ENCODE peak calls at places on chromosomes 3 and 15, in seven cellular contexts. One of them, this sample, is unnamed.

GRCh38 chr3:72123908-72124441 is 339.0 kb upstream of the PROK2 start:
- DNase-seq in Panc1: peak; percentile 56
- DNase-seq in GM23338: no peak
- DNase-seq in vagina: peak; percentile 94
- DNase-seq in spleen: no peak
- DNase-seq in K562: peak; percentile 64
- DNase-seq in endothelial cell of umbilical vein: peak; percentile 89
- DNase-seq in this sample: peak; percentile 28

GRCh38 chr3:40780801-40781406 is 256.1 kb downstream of the ZNF621 start:
- DNase-seq in Panc1: no peak
- DNase-seq in spleen: no peak
- DNase-seq in endothelial cell of umbilical vein: peak; percentile 6
- DNase-seq in vagina: no peak
- DNase-seq in GM23338: no peak
- DNase-seq in K562: no peak
- DNase-seq in this sample: no peak

GRCh38 chr3:148147896-148148295 is 549.8 kb upstream of the AGTR1 start:
- DNase-seq in vagina: no peak
- DNase-seq in K562: no peak
- DNase-seq in endothelial cell of umbilical vein: no peak
- DNase-seq in Panc1: no peak
- DNase-seq in spleen: no peak
- DNase-seq in GM23338: no peak
- DNase-seq in this sample: no peak

GRCh38 chr15:43268111-43269105 is 1.7 kb upstream of the TGM5 start:
- DNase-seq in K562: peak; percentile 64
- DNase-seq in Panc1: no peak
- DNase-seq in GM23338: peak; percentile 77
- DNase-seq in spleen: no peak
- DNase-seq in vagina: peak; percentile 80
- DNase-seq in endothelial cell of umbilical vein: no peak
- DNase-seq in this sample: no peak

GRCh38 chr3:70476174-70476573 is 163.7 kb upstream of the MDFIC2 start:
- DNase-seq in Panc1: no peak
- DNase-seq in K562: no peak
- DNase-seq in vagina: no peak
- DNase-seq in spleen: no peak
- DNase-seq in GM23338: peak; percentile 43
- DNase-seq in endothelial cell of umbilical vein: no peak
- DNase-seq in this sample: no peak

GRCh38 chr3:122019493-122019892 is 2.6 kb downstream of the ILDR1 start:
- DNase-seq in GM23338: no peak
- DNase-seq in endothelial cell of umbilical vein: no peak
- DNase-seq in spleen: no peak
- DNase-seq in Panc1: no peak
- DNase-seq in vagina: no peak
- DNase-seq in K562: no peak
- DNase-seq in this sample: no peak

GRCh38 chr15:31811641-31812040 is 218.7 kb upstream of the CHRNA7 start:
- DNase-seq in Panc1: no peak
- DNase-seq in spleen: no peak
- DNase-seq in vagina: no peak
- DNase-seq in endothelial cell of umbilical vein: no peak
- DNase-seq in GM23338: no peak
- DNase-seq in K562: no peak
- DNase-seq in this sample: no peak

GRCh38 chr3:191790934-191791333 is 330.0 kb downstream of the PYDC2 start:
- DNase-seq in endothelial cell of umbilical vein: no peak
- DNase-seq in K562: no peak
- DNase-seq in Panc1: no peak
- DNase-seq in vagina: no peak
- DNase-seq in spleen: no peak
- DNase-seq in GM23338: no peak
- DNase-seq in this sample: no peak

GRCh38 chr15:72033285-72033684 is 84.7 kb downstream of the MYO9A start:
- DNase-seq in Panc1: no peak
- DNase-seq in K562: no peak
- DNase-seq in endothelial cell of umbilical vein: no peak
- DNase-seq in vagina: no peak
- DNase-seq in spleen: no peak
- DNase-seq in GM23338: no peak
- DNase-seq in this sample: no peak

GRCh38 chr3:181896605-181897004 is 184.9 kb downstream of the SOX2 start:
- DNase-seq in vagina: no peak
- DNase-seq in endothelial cell of umbilical vein: no peak
- DNase-seq in GM23338: no peak
- DNase-seq in K562: no peak
- DNase-seq in spleen: no peak
- DNase-seq in Panc1: no peak
- DNase-seq in this sample: no peak

GRCh38 chr3:62065985-62066693 is 307.2 kb downstream of the FEZF2 start:
- DNase-seq in spleen: no peak
- DNase-seq in endothelial cell of umbilical vein: no peak
- DNase-seq in GM23338: no peak
- DNase-seq in vagina: no peak
- DNase-seq in K562: no peak
- DNase-seq in Panc1: no peak
- DNase-seq in this sample: no peak

GRCh38 chr3:48503406-48504050 is 446 bp downstream of the SHISA5 start:
- DNase-seq in GM23338: peak; percentile 65
- DNase-seq in endothelial cell of umbilical vein: peak; percentile 46
- DNase-seq in vagina: no peak
- DNase-seq in Panc1: no peak
- DNase-seq in spleen: peak; percentile 82
- DNase-seq in K562: peak; percentile 64
- DNase-seq in this sample: peak; percentile 34

GRCh38 chr15:68578960-68579935 is at the start of gene CORO2B:
- DNase-seq in endothelial cell of umbilical vein: no peak
- DNase-seq in spleen: no peak
- DNase-seq in K562: no peak
- DNase-seq in GM23338: peak; percentile 80
- DNase-seq in Panc1: no peak
- DNase-seq in vagina: no peak
- DNase-seq in this sample: no peak

GRCh38 chr3:5476403-5476802 is 288.9 kb downstream of the EDEM1 start:
- DNase-seq in vagina: no peak
- DNase-seq in GM23338: no peak
- DNase-seq in spleen: no peak
- DNase-seq in K562: peak; percentile 21
- DNase-seq in endothelial cell of umbilical vein: no peak
- DNase-seq in Panc1: no peak
- DNase-seq in this sample: no peak

GRCh38 chr3:121545564-121546455 is at the start of gene POLQ:
- DNase-seq in Panc1: peak; percentile 68
- DNase-seq in spleen: peak; percentile 97
- DNase-seq in endothelial cell of umbilical vein: peak; percentile 91
- DNase-seq in vagina: peak; percentile 91
- DNase-seq in K562: peak; percentile 93
- DNase-seq in GM23338: peak; percentile 97
- DNase-seq in this sample: peak; percentile 92

GRCh38 chr15:52822475-52822874 is 32.3 kb upstream of the ONECUT1 start:
- DNase-seq in K562: no peak
- DNase-seq in vagina: no peak
- DNase-seq in spleen: no peak
- DNase-seq in Panc1: no peak
- DNase-seq in endothelial cell of umbilical vein: no peak
- DNase-seq in GM23338: no peak
- DNase-seq in this sample: no peak

GRCh38 chr3:38573606-38574005 is 75.9 kb downstream of the SCN5A start:
- DNase-seq in spleen: peak; percentile 38
- DNase-seq in endothelial cell of umbilical vein: no peak
- DNase-seq in vagina: peak; percentile 47
- DNase-seq in Panc1: no peak
- DNase-seq in GM23338: no peak
- DNase-seq in K562: no peak
- DNase-seq in this sample: no peak

GRCh38 chr3:169699070-169699469 is 35.6 kb upstream of the MECOM start:
- DNase-seq in spleen: no peak
- DNase-seq in vagina: no peak
- DNase-seq in GM23338: no peak
- DNase-seq in Panc1: no peak
- DNase-seq in K562: no peak
- DNase-seq in endothelial cell of umbilical vein: no peak
- DNase-seq in this sample: no peak

GRCh38 chr3:62586356-62586755 is 213.0 kb upstream of the FEZF2 start:
- DNase-seq in Panc1: no peak
- DNase-seq in spleen: no peak
- DNase-seq in endothelial cell of umbilical vein: no peak
- DNase-seq in K562: no peak
- DNase-seq in GM23338: no peak
- DNase-seq in vagina: no peak
- DNase-seq in this sample: no peak

GRCh38 chr3:52099006-52099405 is 42.6 kb upstream of the DUSP7 start:
- DNase-seq in endothelial cell of umbilical vein: no peak
- DNase-seq in Panc1: no peak
- DNase-seq in GM23338: no peak
- DNase-seq in spleen: peak; percentile 18
- DNase-seq in vagina: no peak
- DNase-seq in K562: no peak
- DNase-seq in this sample: no peak

GRCh38 chr3:167162083-167162482 is 218.0 kb downstream of the ZBBX start:
- DNase-seq in vagina: no peak
- DNase-seq in spleen: no peak
- DNase-seq in GM23338: no peak
- DNase-seq in endothelial cell of umbilical vein: no peak
- DNase-seq in K562: no peak
- DNase-seq in Panc1: no peak
- DNase-seq in this sample: no peak

GRCh38 chr3:61530355-61530754 is 31.0 kb upstream of the PTPRG start:
- DNase-seq in endothelial cell of umbilical vein: peak; percentile 51
- DNase-seq in vagina: no peak
- DNase-seq in K562: peak; percentile 14
- DNase-seq in spleen: no peak
- DNase-seq in Panc1: no peak
- DNase-seq in GM23338: peak; percentile 85
- DNase-seq in this sample: no peak

GRCh38 chr3:197339841-197340520 is 41.6 kb upstream of the DLG1 start:
- DNase-seq in endothelial cell of umbilical vein: no peak
- DNase-seq in Panc1: no peak
- DNase-seq in GM23338: no peak
- DNase-seq in vagina: no peak
- DNase-seq in K562: no peak
- DNase-seq in spleen: no peak
- DNase-seq in this sample: peak; percentile 16

GRCh38 chr3:116350119-116350733 is 95.1 kb downstream of the LSAMP start:
- DNase-seq in Panc1: no peak
- DNase-seq in spleen: no peak
- DNase-seq in vagina: no peak
- DNase-seq in endothelial cell of umbilical vein: no peak
- DNase-seq in K562: no peak
- DNase-seq in GM23338: no peak
- DNase-seq in this sample: no peak

GRCh38 chr3:55160241-55160877 is 232.5 kb upstream of the LRTM1 start:
- DNase-seq in Panc1: no peak
- DNase-seq in K562: no peak
- DNase-seq in spleen: no peak
- DNase-seq in vagina: no peak
- DNase-seq in GM23338: no peak
- DNase-seq in endothelial cell of umbilical vein: no peak
- DNase-seq in this sample: peak; percentile 45

GRCh38 chr15:31223478-31224350 is 102.9 kb upstream of the KLF13 start:
- DNase-seq in vagina: no peak
- DNase-seq in K562: no peak
- DNase-seq in spleen: no peak
- DNase-seq in Panc1: no peak
- DNase-seq in endothelial cell of umbilical vein: peak; percentile 18
- DNase-seq in GM23338: peak; percentile 16
- DNase-seq in this sample: no peak

GRCh38 chr3:157618075-157618760 is 115.0 kb upstream of the VEPH1 start:
- DNase-seq in endothelial cell of umbilical vein: peak; percentile 66
- DNase-seq in vagina: no peak
- DNase-seq in spleen: no peak
- DNase-seq in GM23338: peak; percentile 80
- DNase-seq in Panc1: peak; percentile 41
- DNase-seq in K562: peak; percentile 70
- DNase-seq in this sample: no peak

GRCh38 chr3:132593950-132594328 is 3.1 kb upstream of the ACKR4 start:
- DNase-seq in GM23338: no peak
- DNase-seq in endothelial cell of umbilical vein: peak; percentile 93
- DNase-seq in Panc1: peak; percentile 8
- DNase-seq in vagina: no peak
- DNase-seq in K562: no peak
- DNase-seq in spleen: no peak
- DNase-seq in this sample: no peak

DNA sequence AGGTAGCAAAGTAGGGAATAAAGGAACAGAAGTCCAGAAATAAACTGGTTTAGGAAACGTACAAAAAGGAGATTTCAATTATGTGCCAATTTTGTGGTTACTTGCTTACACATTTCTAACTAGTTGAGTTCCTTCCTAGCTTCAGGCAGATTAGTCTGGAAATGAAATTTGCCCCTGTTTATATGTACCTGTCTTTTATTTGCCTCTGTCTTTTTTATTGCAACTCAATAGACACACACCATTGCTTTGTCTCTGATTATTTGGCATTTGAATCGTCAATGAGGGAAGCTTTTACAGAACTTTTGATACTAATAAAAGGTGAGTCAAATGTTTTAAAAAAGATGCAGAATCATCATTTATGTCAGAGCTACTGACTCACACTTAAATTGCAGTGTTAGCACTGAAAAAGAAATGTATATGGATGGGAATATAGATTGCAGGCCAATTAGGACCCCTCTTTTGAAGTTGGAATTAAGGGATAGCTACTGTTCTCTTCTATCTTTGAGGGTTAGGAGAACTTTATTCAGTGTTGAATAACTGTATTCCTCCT is 60.5 kb downstream of the TRAK1 start:
- DNase-seq in K562: no peak
- DNase-seq in spleen: no peak
- DNase-seq in endothelial cell of umbilical vein: no peak
- DNase-seq in Panc1: no peak
- DNase-seq in vagina: no peak
- DNase-seq in GM23338: no peak
- DNase-seq in this sample: no peak
- TF ChIP-seq POLR2AphosphoS5 in K562: no peak
- TF ChIP-seq POLR2AphosphoS5 in spleen: no peak
- TF ChIP-seq POLR2AphosphoS5 in endothelial cell of umbilical vein: no peak
- TF ChIP-seq POLR2AphosphoS5 in Panc1: no peak
- TF ChIP-seq POLR2AphosphoS5 in vagina: no peak
- TF ChIP-seq POLR2AphosphoS5 in GM23338: no peak
- TF ChIP-seq POLR2AphosphoS5 in this sample: no peak

GRCh38 chr15:60392986-60393811 is 4.6 kb downstream of the ANXA2 start:
- DNase-seq in spleen: no peak
- DNase-seq in vagina: peak; percentile 98
- DNase-seq in GM23338: no peak
- DNase-seq in endothelial cell of umbilical vein: peak; percentile 94
- DNase-seq in Panc1: peak; percentile 99
- DNase-seq in K562: peak; percentile 59
- DNase-seq in this sample: peak; percentile 72
- H3K4me1 ChIP-seq in spleen: peaks cover 89% of the 10 kb centered on the region
- H3K4me1 ChIP-seq in vagina: peaks cover 85% of the 10 kb centered on the region
- H3K4me1 ChIP-seq in GM23338: peaks cover 59% of the 10 kb centered on the region
- H3K4me1 ChIP-seq in endothelial cell of umbilical vein: peaks cover 74% of the 10 kb centered on the region
- H3K4me1 ChIP-seq in Panc1: peaks cover 73% of the 10 kb centered on the region
- H3K4me1 ChIP-seq in K562: peaks cover 37% of the 10 kb centered on the region
- H3K4me1 ChIP-seq in this sample: peaks cover 77% of the 10 kb centered on the region

GRCh38 chr15:89664951-89665350 is 9.7 kb upstream of the KIF7 start:
- DNase-seq in spleen: no peak
- DNase-seq in vagina: no peak
- DNase-seq in GM23338: no peak
- DNase-seq in Panc1: no peak
- DNase-seq in endothelial cell of umbilical vein: no peak
- DNase-seq in K562: no peak
- DNase-seq in this sample: no peak
- H3K4me3 ChIP-seq in spleen: no peak overlapping the region
- H3K4me3 ChIP-seq in vagina: peak overlapping the region; percentile 38
- H3K4me3 ChIP-seq in GM23338: peak overlapping the region; percentile 60
- H3K4me3 ChIP-seq in Panc1: peak overlapping the region; percentile 45
- H3K4me3 ChIP-seq in endothelial cell of umbilical vein: no peak overlapping the region
- H3K4me3 ChIP-seq in K562: no peak overlapping the region
- H3K4me3 ChIP-seq in this sample: no peak overlapping the region

GRCh38 chr15:73578036-73578435 is 55.2 kb downstream of the NPTN start:
- DNase-seq in spleen: no peak
- DNase-seq in K562: no peak
- DNase-seq in GM23338: no peak
- DNase-seq in endothelial cell of umbilical vein: no peak
- DNase-seq in Panc1: no peak
- DNase-seq in vagina: no peak
- DNase-seq in this sample: peak; percentile 46
- TF ChIP-seq POLR2AphosphoS5 in spleen: no peak
- TF ChIP-seq POLR2AphosphoS5 in K562: no peak
- TF ChIP-seq POLR2AphosphoS5 in GM23338: no peak
- TF ChIP-seq POLR2AphosphoS5 in endothelial cell of umbilical vein: no peak
- TF ChIP-seq POLR2AphosphoS5 in Panc1: no peak
- TF ChIP-seq POLR2AphosphoS5 in vagina: no peak
- TF ChIP-seq POLR2AphosphoS5 in this sample: no peak